ENCODE peak calls at places on chromosomes 1 and 21, in four cellular contexts. One of them, this sample, is unnamed.

GRCh38 chr1:31843506-31843905 is 27.7 kb upstream of the SPOCD1 start:
- DNase-seq in K562: no peak
- DNase-seq in HepG2: no peak
- DNase-seq in SK-N-SH: no peak
- DNase-seq in this sample: peak

GRCh38 chr1:165144757-165145397 is 211.6 kb downstream of the LMX1A start:
- DNase-seq in K562: peak
- DNase-seq in HepG2: peak
- DNase-seq in SK-N-SH: peak
- DNase-seq in this sample: peak

GRCh38 chr1:153355445-153356071 is 2.1 kb upstream of the S100A9 start:
- DNase-seq in K562: peak
- DNase-seq in HepG2: peak
- DNase-seq in SK-N-SH: peak
- DNase-seq in this sample: peak

GRCh38 chr1:177566495-177566894 is 395.7 kb downstream of the BRINP2 start:
- DNase-seq in K562: no peak
- DNase-seq in HepG2: peak
- DNase-seq in SK-N-SH: no peak
- DNase-seq in this sample: no peak

GRCh38 chr1:177310326-177310725 is 139.6 kb downstream of the BRINP2 start:
- DNase-seq in K562: no peak
- DNase-seq in HepG2: no peak
- DNase-seq in SK-N-SH: no peak
- DNase-seq in this sample: no peak

GRCh38 chr1:20981903-20982695 is 194.6 kb downstream of the EIF4G3 start:
- DNase-seq in K562: no peak
- DNase-seq in HepG2: peak
- DNase-seq in SK-N-SH: peak
- DNase-seq in this sample: no peak

GRCh38 chr1:115469703-115470476 is 131.8 kb upstream of the NGF start:
- DNase-seq in K562: peak
- DNase-seq in HepG2: peak
- DNase-seq in SK-N-SH: peak
- DNase-seq in this sample: peak

GRCh38 chr1:108881369-108881768 is 4.6 kb downstream of the GPSM2 start:
- DNase-seq in K562: no peak
- DNase-seq in HepG2: no peak
- DNase-seq in SK-N-SH: no peak
- DNase-seq in this sample: no peak

GRCh38 chr1:172533511-172534116 is 664 bp downstream of the SUCO start:
- DNase-seq in K562: peak
- DNase-seq in HepG2: peak
- DNase-seq in SK-N-SH: peak
- DNase-seq in this sample: no peak

GRCh38 chr1:95409901-95410300 is 175.9 kb downstream of the RWDD3 start:
- DNase-seq in K562: no peak
- DNase-seq in HepG2: no peak
- DNase-seq in SK-N-SH: no peak
- DNase-seq in this sample: no peak

GRCh38 chr1:147202576-147202975 is 22.6 kb downstream of the FMO5 start:
- DNase-seq in K562: no peak
- DNase-seq in HepG2: no peak
- DNase-seq in SK-N-SH: no peak
- DNase-seq in this sample: no peak

GRCh38 chr1:168199056-168199455 is 20.3 kb downstream of the TIPRL start:
- DNase-seq in K562: no peak
- DNase-seq in HepG2: no peak
- DNase-seq in SK-N-SH: no peak
- DNase-seq in this sample: no peak

GRCh38 chr1:182015360-182015759 is 46.2 kb downstream of the ZNF648 start:
- DNase-seq in K562: no peak
- DNase-seq in HepG2: no peak
- DNase-seq in SK-N-SH: peak
- DNase-seq in this sample: no peak

GRCh38 chr21:33314096-33314495 is 10.7 kb upstream of the IFNAR1 start:
- DNase-seq in K562: no peak
- DNase-seq in HepG2: no peak
- DNase-seq in SK-N-SH: no peak
- DNase-seq in this sample: no peak

GRCh38 chr1:183033205-183033604 is 10.0 kb downstream of the LAMC1 start:
- DNase-seq in K562: no peak
- DNase-seq in HepG2: no peak
- DNase-seq in SK-N-SH: no peak
- DNase-seq in this sample: peak

GRCh38 chr1:234408757-234409156 is 35.5 kb downstream of the COA6 start:
- DNase-seq in K562: no peak
- DNase-seq in HepG2: no peak
- DNase-seq in SK-N-SH: no peak
- DNase-seq in this sample: no peak

GRCh38 chr1:85048296-85049064 is at the start of gene MCOLN3:
- DNase-seq in K562: peak
- DNase-seq in HepG2: no peak
- DNase-seq in SK-N-SH: peak
- DNase-seq in this sample: peak

GRCh38 chr1:24874056-24874455 is 56.0 kb downstream of the RUNX3 start:
- DNase-seq in K562: no peak
- DNase-seq in HepG2: no peak
- DNase-seq in SK-N-SH: no peak
- DNase-seq in this sample: no peak

GRCh38 chr1:91805343-91805801 is 80.6 kb downstream of the TGFBR3 start:
- DNase-seq in K562: no peak
- DNase-seq in HepG2: no peak
- DNase-seq in SK-N-SH: no peak
- DNase-seq in this sample: no peak

GRCh38 chr1:2566106-2567045 is 10.2 kb downstream of the TNFRSF14 start:
- DNase-seq in K562: no peak
- DNase-seq in HepG2: no peak
- DNase-seq in SK-N-SH: peak
- DNase-seq in this sample: no peak

GRCh38 chr1:41473738-41474362 is 10.6 kb downstream of the EDN2 start:
- DNase-seq in K562: no peak
- DNase-seq in HepG2: no peak
- DNase-seq in SK-N-SH: no peak
- DNase-seq in this sample: no peak

GRCh38 chr1:17826165-17826488 is 71.0 kb downstream of the ACTL8 start:
- DNase-seq in K562: peak
- DNase-seq in HepG2: peak
- DNase-seq in SK-N-SH: peak
- DNase-seq in this sample: peak

GRCh38 chr1:78237364-78237916 is 191.7 kb downstream of the GIPC2 start:
- DNase-seq in K562: no peak
- DNase-seq in HepG2: no peak
- DNase-seq in SK-N-SH: no peak
- DNase-seq in this sample: no peak

GRCh38 chr1:14137411-14138134 is 437.6 kb downstream of the PRDM2 start:
- DNase-seq in K562: no peak
- DNase-seq in HepG2: no peak
- DNase-seq in SK-N-SH: no peak
- DNase-seq in this sample: no peak

GRCh38 chr1:40981702-40982448 is 2.4 kb downstream of the CTPS1 start:
- DNase-seq in K562: no peak
- DNase-seq in HepG2: no peak
- DNase-seq in SK-N-SH: no peak
- DNase-seq in this sample: no peak

GRCh38 chr21:42306366-42307035 is 8.7 kb downstream of the TFF3 start:
- DNase-seq in K562: no peak
- DNase-seq in HepG2: no peak
- DNase-seq in SK-N-SH: no peak
- DNase-seq in this sample: no peak

GRCh38 chr1:27097484-27097917 is 57.4 kb downstream of the SLC9A1 start:
- DNase-seq in K562: peak
- DNase-seq in HepG2: peak
- DNase-seq in SK-N-SH: peak
- DNase-seq in this sample: peak

GRCh38 chr1:161962094-161962887 is 61.4 kb downstream of the OLFML2B start:
- DNase-seq in K562: no peak
- DNase-seq in HepG2: no peak
- DNase-seq in SK-N-SH: no peak
- DNase-seq in this sample: peak

GRCh38 chr1:27394925-27395324 is 2.5 kb downstream of the GPR3 start:
- DNase-seq in K562: no peak
- DNase-seq in HepG2: no peak
- DNase-seq in SK-N-SH: no peak
- DNase-seq in this sample: no peak

GRCh38 chr1:29811727-29812396 is 575.5 kb downstream of the PTPRU start:
- DNase-seq in K562: no peak
- DNase-seq in HepG2: no peak
- DNase-seq in SK-N-SH: no peak
- DNase-seq in this sample: no peak

GRCh38 chr1:203692565-203693470 is 66.2 kb downstream of the ATP2B4 start:
- DNase-seq in K562: peak
- DNase-seq in HepG2: no peak
- DNase-seq in SK-N-SH: no peak
- DNase-seq in this sample: peak

GRCh38 chr1:241090798-241091197 is 266.2 kb downstream of the RGS7 start:
- DNase-seq in K562: no peak
- DNase-seq in HepG2: no peak
- DNase-seq in SK-N-SH: no peak
- DNase-seq in this sample: no peak

GRCh38 chr1:25435315-25436103 is 4.8 kb downstream of the MACO1 start:
- DNase-seq in K562: no peak
- DNase-seq in HepG2: no peak
- DNase-seq in SK-N-SH: no peak
- DNase-seq in this sample: no peak

GRCh38 chr1:8396912-8397406 is 79.0 kb downstream of the SLC45A1 start:
- DNase-seq in K562: no peak
- DNase-seq in HepG2: peak
- DNase-seq in SK-N-SH: peak
- DNase-seq in this sample: no peak

GRCh38 chr1:8394456-8395321 is 76.8 kb downstream of the SLC45A1 start:
- DNase-seq in K562: no peak
- DNase-seq in HepG2: no peak
- DNase-seq in SK-N-SH: no peak
- DNase-seq in this sample: no peak

GRCh38 chr1:8397511-8397910 is 79.6 kb downstream of the SLC45A1 start:
- DNase-seq in K562: no peak
- DNase-seq in HepG2: no peak
- DNase-seq in SK-N-SH: no peak
- DNase-seq in this sample: no peak

GRCh38 chr1:8395433-8395866 is 77.5 kb downstream of the SLC45A1 start:
- DNase-seq in K562: no peak
- DNase-seq in HepG2: no peak
- DNase-seq in SK-N-SH: no peak
- DNase-seq in this sample: no peak

DNA sequence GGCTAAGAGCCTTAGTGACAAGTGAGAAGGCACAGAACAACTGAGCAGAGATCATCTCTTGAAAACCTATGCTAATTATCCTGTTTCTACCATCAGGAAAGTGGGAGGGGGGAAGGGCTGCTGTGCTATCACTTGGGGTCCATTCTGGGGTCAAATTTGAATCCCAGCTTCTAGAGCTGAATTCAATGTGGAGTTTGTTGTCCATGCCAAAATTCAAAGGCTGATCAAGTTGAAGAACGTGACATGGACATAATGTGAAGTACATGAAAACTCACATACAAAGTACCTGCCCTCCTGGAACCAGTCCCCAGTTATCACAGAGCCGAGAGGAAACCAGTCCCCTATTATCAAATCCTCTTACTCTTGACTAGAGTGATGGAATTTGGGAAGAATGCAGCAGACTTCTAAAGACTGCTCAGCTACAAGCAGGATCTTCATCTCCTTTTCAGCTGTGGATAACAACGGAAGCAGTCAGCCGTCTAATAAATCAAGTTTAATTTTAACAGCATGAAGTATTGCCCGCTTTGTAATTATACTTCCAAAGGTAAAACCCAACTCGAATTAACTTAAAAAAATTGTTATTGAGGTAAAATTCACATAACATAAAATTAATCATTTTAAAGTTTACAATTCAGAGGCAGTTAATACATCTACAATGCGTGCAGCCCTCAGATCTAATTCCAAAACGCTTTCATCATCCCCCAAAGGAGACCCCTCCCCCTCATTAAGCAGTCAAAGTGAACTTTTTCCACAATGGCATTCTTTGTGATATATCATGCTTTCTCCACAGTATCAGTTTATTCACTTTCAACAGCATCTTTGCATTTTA is 78.4 kb downstream of the SLC45A1 start:
- DNase-seq in K562: no peak
- DNase-seq in HepG2: no peak
- DNase-seq in SK-N-SH: no peak
- DNase-seq in this sample: no peak
- TF ChIP-seq ELF1 in K562: no peak
- TF ChIP-seq ELF1 in HepG2: no peak
- TF ChIP-seq ELF1 in SK-N-SH: no peak
- TF ChIP-seq ELF1 in this sample: no peak

GRCh38 chr21:36861595-36861883 is 104.9 kb downstream of the HLCS start:
- DNase-seq in K562: no peak
- DNase-seq in HepG2: no peak
- DNase-seq in SK-N-SH: no peak
- DNase-seq in this sample: no peak

GRCh38 chr21:36859744-36860501 is 106.5 kb downstream of the HLCS start:
- DNase-seq in K562: peak
- DNase-seq in HepG2: peak
- DNase-seq in SK-N-SH: peak
- DNase-seq in this sample: no peak

GRCh38 chr21:36860736-36861594 is 105.5 kb downstream of the HLCS start:
- DNase-seq in K562: peak
- DNase-seq in HepG2: peak
- DNase-seq in SK-N-SH: no peak
- DNase-seq in this sample: no peak

GRCh38 chr21:36856643-36857042 is 109.8 kb downstream of the HLCS start:
- DNase-seq in K562: no peak
- DNase-seq in HepG2: no peak
- DNase-seq in SK-N-SH: no peak
- DNase-seq in this sample: no peak

GRCh38 chr21:36858320-36858957 is 108.0 kb downstream of the HLCS start:
- DNase-seq in K562: no peak
- DNase-seq in HepG2: peak
- DNase-seq in SK-N-SH: no peak
- DNase-seq in this sample: no peak
- TF ChIP-seq ELF1 in K562: no peak
- TF ChIP-seq ELF1 in HepG2: no peak
- TF ChIP-seq ELF1 in SK-N-SH: no peak
- TF ChIP-seq ELF1 in this sample: no peak

DNA sequence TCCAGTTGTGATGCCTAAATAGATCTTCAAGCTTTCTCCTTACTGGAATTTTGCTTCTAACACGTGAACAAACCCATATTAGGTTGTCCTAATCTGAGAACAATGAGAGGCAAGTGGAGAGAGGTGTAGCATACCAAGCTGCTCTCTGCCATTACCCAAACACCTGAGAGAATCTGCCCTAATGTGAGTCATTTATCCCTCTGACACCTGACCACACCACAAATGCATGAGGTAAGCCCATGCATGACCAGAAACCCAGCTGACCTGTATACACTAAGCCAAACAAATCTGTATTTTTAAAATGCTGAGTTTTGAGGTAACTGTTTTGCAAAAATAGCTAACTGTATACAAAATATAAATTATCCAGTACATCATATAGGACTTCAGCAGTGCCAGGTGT is 1458.1 kb upstream of the B3GALT2 start:
- DNase-seq in K562: no peak
- DNase-seq in HepG2: no peak
- DNase-seq in SK-N-SH: no peak
- DNase-seq in this sample: no peak
- TF ChIP-seq ELF1 in K562: no peak
- TF ChIP-seq ELF1 in HepG2: no peak
- TF ChIP-seq ELF1 in SK-N-SH: no peak
- TF ChIP-seq ELF1 in this sample: no peak

GRCh38 chr1:202037706-202038296 is 27.4 kb downstream of the ELF3 start:
- DNase-seq in K562: no peak
- DNase-seq in HepG2: no peak
- DNase-seq in SK-N-SH: no peak
- DNase-seq in this sample: no peak
- TF ChIP-seq ELF1 in K562: no peak
- TF ChIP-seq ELF1 in HepG2: no peak
- TF ChIP-seq ELF1 in SK-N-SH: no peak
- TF ChIP-seq ELF1 in this sample: no peak